ENCODE peak calls at places on chromosomes 2 and 18, in nine cellular contexts. T is SK-N-SH, P is transverse colon, F is suprapubic skin, C is K562, S is prostate gland, G is HepG2, U is endothelial cell of umbilical vein, E is GM23338. L is an unnamed sample.
A peak's percentile ranks its signal among the peaks of the same experiment; 100 is the strongest.

GRCh38 chr2:71605173-71605641 is 151.8 kb downstream of the DYSF start:
- DNase-seq in C (no peak), E (no peak), F (peak; percentile 35), S (no peak), U (peak; percentile 86), T (no peak), G (no peak), P (no peak), L (peak; percentile 33)

GRCh38 chr2:164146478-164146877 is 410.7 kb upstream of the FIGN start:
- DNase-seq in T (no peak), G (no peak), P (no peak), F (no peak), C (no peak), U (no peak), S (no peak), E (no peak), L (no peak)

GRCh38 chr2:60309941-60310680 is 243.3 kb downstream of the BCL11A start:
- DNase-seq in G (no peak), F (no peak), P (no peak), C (no peak), E (no peak), U (no peak), T (no peak), S (no peak), L (no peak)

GRCh38 chr2:190718652-190719526 is 70.0 kb downstream of the NAB1 start:
- DNase-seq in E (peak; percentile 18), G (peak; percentile 30), F (no peak), C (no peak), U (peak; percentile 85), T (peak; percentile 16), P (peak; percentile 13), S (peak; percentile 7), L (no peak)

GRCh38 chr18:76274470-76275289 is 220.4 kb downstream of the ZNF516 start:
- DNase-seq in S (no peak), U (no peak), T (peak; percentile 71), E (peak; percentile 73), G (peak; percentile 17), C (no peak), F (no peak), P (no peak), L (no peak)

GRCh38 chr2:109523536-109524361 is 90.0 kb downstream of the SEPTIN10 start:
- DNase-seq in G (peak; percentile 56), U (no peak), E (no peak), P (no peak), C (no peak), F (no peak), T (no peak), S (no peak), L (peak; percentile 63)

GRCh38 chr2:118061135-118061955 is 26.9 kb upstream of the INSIG2 start:
- DNase-seq in E (peak; percentile 71), U (peak; percentile 7), C (no peak), T (peak; percentile 2), F (no peak), G (peak; percentile 52), S (no peak), P (no peak), L (no peak)

GRCh38 chr2:179410552-179411356 is 146.1 kb upstream of the SESTD1 start:
- DNase-seq in U (peak; percentile 60), F (no peak), T (peak; percentile 48), P (peak; percentile 16), S (peak; percentile 26), G (peak; percentile 77), C (peak; percentile 27), E (peak; percentile 89), L (no peak)

GRCh38 chr18:46053368-46054095 is 18.5 kb downstream of the PSTPIP2 start:
- DNase-seq in P (no peak), E (no peak), T (no peak), S (no peak), U (no peak), F (no peak), C (no peak), G (no peak), L (no peak)

GRCh38 chr2:236610991-236611821 is 41.6 kb downstream of the ACKR3 start:
- DNase-seq in P (no peak), S (no peak), G (no peak), C (no peak), U (no peak), F (no peak), E (no peak), T (no peak), L (no peak)

GRCh38 chr2:43135583-43135982 is 90.8 kb downstream of the ZFP36L2 start:
- DNase-seq in U (no peak), F (no peak), E (no peak), G (no peak), S (no peak), T (peak; percentile 42), C (no peak), P (no peak), L (peak; percentile 59)

GRCh38 chr2:187878096-187878495 is 323.9 kb upstream of the TFPI start:
- DNase-seq in T (no peak), S (no peak), C (no peak), U (no peak), E (no peak), F (no peak), P (no peak), G (no peak), L (no peak)

GRCh38 chr2:151482310-151482709 is 72.6 kb downstream of the RIF1 start:
- DNase-seq in C (no peak), E (no peak), T (no peak), S (no peak), U (no peak), F (no peak), G (no peak), P (no peak), L (no peak)
- TF ChIP-seq POLR2AphosphoS5 in C (no peak), E (no peak), T (no peak), S (no peak), U (no peak), F (no peak), G (no peak), P (no peak), L (no peak)

DNA sequence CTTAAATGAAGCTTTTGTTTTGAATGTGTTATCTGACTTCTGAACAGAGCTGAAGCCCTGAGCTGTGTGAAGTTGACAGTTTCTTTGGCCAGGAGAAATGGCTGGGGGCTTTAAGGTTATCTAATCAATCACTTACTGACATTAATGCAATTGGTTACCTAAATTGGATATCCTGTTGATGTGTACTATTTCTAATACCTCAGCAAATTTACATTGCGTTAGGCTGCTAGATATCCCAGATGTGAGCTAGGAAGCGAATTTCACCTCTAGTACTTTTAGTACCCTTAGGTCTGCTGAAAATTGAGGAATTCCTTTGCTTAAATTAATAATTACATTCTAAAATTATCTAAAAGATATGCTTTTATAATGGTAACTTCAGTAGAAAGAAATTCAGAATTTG is 102.0 kb downstream of the LCLAT1 start:
- DNase-seq in P (no peak), S (no peak), E (no peak), U (no peak), C (no peak), T (no peak), G (no peak), F (no peak), L (no peak)
- H3K4me3 ChIP-seq in P (no peak overlapping the region), S (no peak overlapping the region), E (no peak overlapping the region), U (no peak overlapping the region), C (no peak overlapping the region), T (no peak overlapping the region), G (no peak overlapping the region), F (no peak overlapping the region), L (no peak overlapping the region)

DNA sequence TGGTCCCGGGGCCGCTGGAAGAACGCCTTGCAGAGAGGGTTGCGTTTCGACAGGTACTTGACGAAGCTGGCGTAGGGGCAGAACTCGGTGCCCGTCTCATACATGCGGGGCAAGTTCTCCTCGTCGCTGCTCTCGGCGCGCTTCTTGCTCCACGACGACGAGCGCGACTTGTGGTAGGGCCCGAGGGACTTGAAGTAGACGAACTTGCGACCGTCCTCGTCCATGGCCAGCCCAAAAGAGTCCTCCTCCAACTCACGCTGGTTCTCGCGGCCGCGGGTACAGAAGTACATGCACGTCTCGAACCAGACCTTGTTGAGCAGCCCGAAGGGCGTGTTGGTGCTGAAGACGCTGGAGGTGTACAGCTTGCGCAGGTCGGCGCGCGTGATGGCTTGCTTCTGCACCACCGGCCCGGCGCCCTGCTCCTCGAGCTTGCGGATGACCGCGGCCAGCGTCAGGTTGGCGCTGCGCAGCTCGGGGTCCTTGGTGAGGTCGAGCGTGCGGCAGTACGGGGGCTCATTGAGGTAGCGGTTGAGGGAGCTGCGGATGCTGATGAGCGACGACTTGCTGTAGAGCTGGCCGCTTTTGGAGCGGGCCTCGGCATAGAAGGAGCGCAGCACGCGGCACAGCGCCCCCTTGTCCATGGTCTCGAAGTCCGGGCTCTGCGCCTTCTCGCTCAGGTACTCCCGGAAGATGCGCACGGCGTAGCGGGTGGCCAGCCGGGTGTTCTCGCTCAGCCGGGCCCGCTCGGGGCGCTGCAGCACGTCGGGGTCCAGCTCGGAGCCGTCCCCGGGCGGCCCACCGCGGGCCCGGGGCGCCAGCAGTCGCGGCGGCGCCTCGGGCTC is 830 bp downstream of the KCTD1 start:
- DNase-seq in T (peak; percentile 90), U (peak; percentile 80), C (no peak), F (peak; percentile 82), S (peak; percentile 84), E (peak; percentile 92), G (no peak), P (peak; percentile 60), L (peak; percentile 87)
- H3K4me1 ChIP-seq in T (peaks cover 34% of the 10 kb centered on the region), U (peaks cover 31% of the 10 kb centered on the region), C (no peaks in the 10 kb centered on the region), F (peaks cover 75% of the 10 kb centered on the region), S (no peaks in the 10 kb centered on the region), E (peaks cover 33% of the 10 kb centered on the region), G (peaks cover 52% of the 10 kb centered on the region), P (peaks cover 46% of the 10 kb centered on the region), L (peaks cover 63% of the 10 kb centered on the region)

DNA sequence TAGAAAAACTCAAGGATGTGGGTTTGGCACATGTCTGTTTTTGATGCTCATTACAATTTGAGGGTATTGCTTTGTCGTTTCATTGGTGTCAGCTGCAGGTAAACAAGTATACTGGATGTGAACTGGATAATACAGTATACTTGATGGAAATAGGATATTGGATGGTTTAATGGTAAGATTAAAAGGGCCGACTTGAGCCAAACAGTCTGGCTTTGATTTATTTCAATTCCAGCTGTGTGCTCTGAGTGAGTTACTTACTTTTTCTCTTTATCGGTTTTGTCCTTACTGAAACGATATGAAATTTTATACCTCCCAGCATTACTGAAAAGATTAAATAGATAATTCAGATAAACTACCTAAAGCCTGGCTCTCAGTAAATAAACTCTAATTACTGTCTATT is 227.6 kb downstream of the ASXL3 start:
- DNase-seq in F (no peak), S (no peak), E (no peak), G (no peak), T (peak; percentile 6), P (no peak), U (no peak), C (no peak), L (no peak)
- TF ChIP-seq POLR2AphosphoS5 in F (no peak), S (no peak), E (no peak), G (no peak), T (no peak), P (no peak), U (no peak), C (no peak), L (no peak)

L was measured in spleen.